ENCODE peak calls at places on chromosomes 1 and 21, in eight cellular contexts. F, Y, J, I, L, E, T and K are unnamed samples.

GRCh38 chr21:45336870-45337269 is 49.2 kb upstream of the POFUT2 start:
- DNase-seq in I (no peak), E (no peak), F (no peak), Y (no peak), T (no peak), L (no peak), J (no peak), K (no peak)

GRCh38 chr1:1262759-1263158 is 10.9 kb downstream of the UBE2J2 start:
- DNase-seq in F (no peak), L (no peak), E (no peak), Y (no peak), T (no peak), I (no peak), J (no peak), K (no peak)

GRCh38 chr1:248906741-248907661 is 966 bp downstream of the PGBD2 start:
- DNase-seq in F (no peak), L (no peak), J (peak; percentile 18), I (no peak), T (peak; percentile 88), E (no peak), Y (no peak), K (no peak)

GRCh38 chr1:216422821-216423529 is at the start of gene USH2A:
- DNase-seq in Y (no peak), F (no peak), L (no peak), I (peak; percentile 60), J (no peak), E (no peak), T (peak; percentile 27), K (peak; percentile 69)

GRCh38 chr1:175152006-175152652 is 40.4 kb downstream of the KIAA0040 start:
- DNase-seq in Y (peak; percentile 78), J (peak; percentile 57), F (no peak), L (peak; percentile 42), I (peak; percentile 46), E (peak; percentile 46), T (peak; percentile 67), K (peak; percentile 65)

GRCh38 chr21:40140675-40141074 is 273.4 kb downstream of the PCP4 start:
- DNase-seq in E (no peak), Y (no peak), L (no peak), F (no peak), J (no peak), T (no peak), I (no peak), K (no peak)

GRCh38 chr1:29379438-29380073 is 143.2 kb downstream of the PTPRU start:
- DNase-seq in L (no peak), F (no peak), T (peak; percentile 42), J (peak; percentile 38), E (no peak), Y (no peak), I (peak; percentile 15), K (peak; percentile 14)

GRCh38 chr1:29156543-29157268 is 25.0 kb downstream of the SRSF4 start:
- DNase-seq in L (no peak), T (no peak), I (no peak), F (no peak), E (no peak), Y (no peak), J (no peak), K (no peak)

GRCh38 chr1:89692601-89693503 is 59.9 kb downstream of the LRRC8C start:
- DNase-seq in L (no peak), J (peak; percentile 19), E (no peak), Y (no peak), T (no peak), F (no peak), I (no peak), K (no peak)

GRCh38 chr21:28144653-28145052 is 848.0 kb downstream of the LTN1 start:
- DNase-seq in Y (no peak), T (no peak), L (no peak), E (no peak), F (no peak), I (no peak), J (no peak), K (no peak)

GRCh38 chr1:68111804-68112436 is 61.5 kb upstream of the DIRAS3 start:
- DNase-seq in Y (peak; percentile 88), L (no peak), J (peak; percentile 92), E (no peak), I (peak; percentile 68), F (peak; percentile 60), T (peak; percentile 36), K (peak; percentile 41)

GRCh38 chr1:78607334-78607927 is 12.8 kb upstream of the IFI44L start:
- DNase-seq in E (no peak), Y (peak; percentile 61), T (no peak), J (peak; percentile 57), L (no peak), I (no peak), F (no peak), K (no peak)

GRCh38 chr1:182229907-182230522 is 161.6 kb downstream of the GLUL start:
- DNase-seq in J (peak; percentile 42), F (no peak), T (peak; percentile 18), I (peak; percentile 56), Y (peak; percentile 52), L (no peak), E (no peak), K (peak; percentile 82)

GRCh38 chr1:92365378-92366044 is 66.7 kb downstream of the RPAP2 start:
- DNase-seq in L (no peak), T (no peak), Y (no peak), F (no peak), J (no peak), E (no peak), I (no peak), K (no peak)

GRCh38 chr1:66033781-66034180 is 241.1 kb downstream of the PDE4B start:
- DNase-seq in E (no peak), L (no peak), T (no peak), Y (no peak), F (no peak), I (no peak), J (no peak), K (no peak)

GRCh38 chr1:234413485-234413884 is 40.2 kb downstream of the COA6 start:
- DNase-seq in Y (no peak), F (no peak), T (no peak), L (no peak), E (no peak), I (no peak), J (no peak), K (no peak)

GRCh38 chr1:170872663-170873062 is 62.7 kb upstream of the MROH9 start:
- DNase-seq in J (no peak), T (no peak), L (no peak), E (no peak), Y (no peak), I (no peak), F (no peak), K (no peak)

GRCh38 chr21:45209046-45209445 is 78.6 kb downstream of the POFUT2 start:
- DNase-seq in I (no peak), E (no peak), Y (peak; percentile 61), L (no peak), F (peak; percentile 26), T (no peak), J (peak; percentile 88), K (no peak)

GRCh38 chr1:5990913-5991783 is 1.1 kb downstream of the NPHP4 start:
- DNase-seq in E (no peak), I (no peak), Y (peak; percentile 77), J (peak; percentile 69), F (no peak), L (peak; percentile 19), T (peak; percentile 45), K (peak; percentile 76)

GRCh38 chr1:8813016-8813763 is 4.2 kb downstream of the RERE start:
- DNase-seq in I (no peak), E (no peak), J (peak; percentile 33), L (no peak), Y (no peak), T (no peak), F (no peak), K (no peak)

GRCh38 chr1:160359559-160360226 is 7.2 kb upstream of the NHLH1 start:
- DNase-seq in L (no peak), F (no peak), I (no peak), T (no peak), J (peak; percentile 22), Y (no peak), E (no peak), K (no peak)

GRCh38 chr1:163162281-163162937 is 40.3 kb downstream of the RGS5 start:
- DNase-seq in T (no peak), I (no peak), Y (no peak), F (no peak), E (no peak), L (no peak), J (peak; percentile 16), K (no peak)